ENCODE peak calls at places on chromosome 4, in seven cellular contexts. N is BJ, X is heart right ventricle, P is GM13977, W is progenitor cell of endocrine pancreas, A is endothelial cell, J is fibroblast of lung. V is an unnamed sample.

GRCh38 chr4:187770345-187770744 is 225.2 kb upstream of the ZFP42 start:
- DNase-seq in N (no peak), X (no peak), P (no peak), W (no peak), A (no peak), J (no peak), V (no peak)

GRCh38 chr4:71206763-71207162 is 132.1 kb upstream of the SLC4A4 start:
- DNase-seq in N (no peak), X (no peak), P (no peak), W (no peak), A (no peak), J (peak; percentile 92), V (no peak)

GRCh38 chr4:173525118-173526033 is 4.7 kb downstream of the HAND2 start:
- DNase-seq in N (no peak), X (no peak), P (peak; percentile 18), W (no peak), A (no peak), J (no peak), V (no peak)

GRCh38 chr4:115851918-115852766 is 738.7 kb upstream of the NDST4 start:
- DNase-seq in N (no peak), X (no peak), P (peak; percentile 17), W (peak; percentile 47), A (peak; percentile 67), J (peak; percentile 17), V (no peak)

GRCh38 chr4:3530663-3531254 is 1.5 kb downstream of the LRPAP1 start:
- DNase-seq in N (no peak), X (no peak), P (no peak), W (no peak), A (no peak), J (no peak), V (no peak)

GRCh38 chr4:51906167-51906647 is 63.3 kb downstream of the DCUN1D4 start:
- DNase-seq in N (no peak), X (no peak), P (peak; percentile 30), W (no peak), A (no peak), J (peak; percentile 49), V (peak; percentile 8)

GRCh38 chr4:16027114-16027513 is 56.7 kb downstream of the PROM1 start:
- DNase-seq in N (no peak), X (no peak), P (no peak), W (no peak), A (no peak), J (peak; percentile 32), V (no peak)

GRCh38 chr4:187929024-187929423 is 66.5 kb upstream of the ZFP42 start:
- DNase-seq in N (no peak), X (no peak), P (no peak), W (no peak), A (peak; percentile 39), J (no peak), V (no peak)

GRCh38 chr4:26238426-26238781 is 82.4 kb upstream of the RBPJ start:
- DNase-seq in N (no peak), X (no peak), P (no peak), W (no peak), A (no peak), J (no peak), V (no peak)

GRCh38 chr4:172985552-172985951 is 183.1 kb upstream of the GALNT7 start:
- DNase-seq in N (no peak), X (no peak), P (no peak), W (no peak), A (no peak), J (peak; percentile 86), V (no peak)

GRCh38 chr4:179626687-179627086 is 2184.4 kb upstream of the AGA start:
- DNase-seq in N (no peak), X (no peak), P (no peak), W (no peak), A (peak; percentile 24), J (no peak), V (no peak)

GRCh38 chr4:23194751-23195150 is 502.0 kb downstream of the GBA3 start:
- DNase-seq in N (no peak), X (no peak), P (no peak), W (no peak), A (no peak), J (no peak), V (no peak)

GRCh38 chr4:7827566-7827965 is 112.1 kb downstream of the AFAP1 start:
- DNase-seq in N (no peak), X (no peak), P (no peak), W (no peak), A (no peak), J (no peak), V (no peak)

GRCh38 chr4:77203380-77204197 is 46.6 kb downstream of the CCNG2 start:
- DNase-seq in N (peak; percentile 18), X (peak; percentile 77), P (peak; percentile 56), W (peak; percentile 54), A (peak; percentile 77), J (peak; percentile 72), V (peak; percentile 79)

GRCh38 chr4:85761803-85762202 is 286.9 kb downstream of the ARHGAP24 start:
- DNase-seq in N (no peak), X (peak; percentile 48), P (no peak), W (no peak), A (no peak), J (peak; percentile 53), V (no peak)

GRCh38 chr4:47762376-47763266 is 75.2 kb downstream of the CORIN start:
- DNase-seq in N (no peak), X (no peak), P (no peak), W (no peak), A (no peak), J (no peak), V (no peak)
- TF ChIP-seq CTCF in N (no peak), X (no peak), P (no peak), W (no peak), A (no peak), J (no peak), V (no peak)

DNA sequence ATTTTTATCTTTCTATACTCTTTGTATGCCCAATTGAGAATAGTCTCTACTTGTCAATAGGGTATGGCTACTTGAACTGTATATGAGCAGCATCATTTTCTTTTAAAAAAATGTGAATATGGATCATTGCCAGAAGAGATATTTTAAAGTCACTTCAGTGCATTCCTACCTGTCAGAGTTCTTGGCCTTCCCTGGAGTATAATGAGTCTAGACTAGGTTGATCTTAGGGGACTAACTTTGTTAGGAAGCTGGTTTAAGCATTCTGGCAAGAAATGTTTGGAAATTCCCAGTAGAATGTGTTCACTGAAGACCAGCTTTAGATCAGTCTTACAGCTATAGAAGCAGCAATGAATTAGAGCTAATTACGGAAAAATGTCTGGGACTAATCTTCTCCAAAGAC is 178.2 kb downstream of the FAT4 start:
- DNase-seq in N (no peak), X (no peak), P (no peak), W (no peak), A (no peak), J (no peak), V (no peak)
- TF ChIP-seq CTCF in N (no peak), X (no peak), P (no peak), W (no peak), A (no peak), J (no peak), V (no peak)

GRCh38 chr4:176660561-176660960 is 132.2 kb downstream of the VEGFC start:
- DNase-seq in N (no peak), X (no peak), P (no peak), W (no peak), A (no peak), J (no peak), V (no peak)
- TF ChIP-seq CTCF in N (peak; percentile 22), X (no peak), P (no peak), W (no peak), A (no peak), J (peak; percentile 23), V (no peak)

DNA sequence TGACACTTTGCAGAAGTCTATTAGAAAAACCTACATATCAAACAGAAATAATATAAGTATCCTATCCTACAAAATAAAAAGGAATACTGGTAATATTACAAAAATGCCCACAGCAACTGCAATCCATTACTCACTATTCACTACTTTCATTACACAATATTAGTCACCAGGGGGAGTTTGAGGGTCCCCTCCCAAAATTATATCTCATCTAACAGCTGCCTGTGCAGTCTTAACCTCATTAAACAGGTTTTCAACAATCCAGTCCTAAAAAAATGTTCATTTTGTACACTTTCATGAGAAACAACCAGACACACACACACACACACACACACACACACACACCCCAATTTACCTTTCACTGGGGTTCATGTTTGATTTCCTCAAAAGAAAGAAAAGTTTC is 2.9 kb downstream of the CLOCK start:
- DNase-seq in N (no peak), X (no peak), P (no peak), W (no peak), A (no peak), J (peak; percentile 29), V (no peak)
- TF ChIP-seq CTCF in N (peak; percentile 17), X (no peak), P (peak; percentile 2), W (no peak), A (peak; percentile 24), J (no peak), V (peak; percentile 43)

DNA sequence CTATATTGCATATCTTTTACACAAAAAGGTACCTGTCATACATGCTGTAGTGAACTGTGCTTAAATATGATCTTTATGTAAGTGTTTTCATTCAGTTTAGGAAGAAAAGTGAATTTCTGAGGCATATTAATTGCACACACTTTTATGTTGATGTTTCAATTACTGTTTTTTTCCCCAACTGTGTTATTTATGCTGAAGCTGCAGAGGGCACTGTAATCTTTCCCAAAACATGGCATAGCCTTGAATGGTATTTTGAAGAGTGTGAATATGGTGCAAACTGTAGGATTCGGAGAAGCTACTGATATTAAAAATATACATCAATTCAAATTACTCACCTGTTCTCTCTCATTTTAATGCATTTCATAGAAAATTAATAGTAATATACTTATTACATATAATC is 6.0 kb upstream of the CENPE start:
- DNase-seq in N (no peak), X (no peak), P (no peak), W (no peak), A (no peak), J (no peak), V (no peak)
- TF ChIP-seq CTCF in N (no peak), X (no peak), P (peak; percentile 19), W (peak; percentile 55), A (no peak), J (peak; percentile 42), V (no peak)

GRCh38 chr4:155353923-155354540 is 22.7 kb downstream of the MAP9 start:
- DNase-seq in N (no peak), X (peak; percentile 41), P (no peak), W (peak; percentile 47), A (peak; percentile 75), J (peak; percentile 37), V (peak; percentile 33)
- TF ChIP-seq CTCF in N (peak; percentile 76), X (peak; percentile 81), P (peak; percentile 75), W (peak; percentile 95), A (peak; percentile 88), J (peak; percentile 88), V (peak; percentile 65)

V was measured in B cell.